ENCODE peak calls at places on chromosomes 11 and 22, in six cellular contexts. E, P, Y, X, S and D are unnamed samples.

GRCh38 chr11:76798202-76798581 is 15.0 kb downstream of the TSKU start:
- DNase-seq in Y (no peak), E (no peak), X (no peak), S (no peak), P (no peak), D (no peak)

GRCh38 chr11:65419773-65420481 is 2.7 kb upstream of the NEAT1 start:
- DNase-seq in Y (peak; percentile 51), X (peak; percentile 94), S (no peak), E (peak; percentile 88), P (peak; percentile 95), D (peak; percentile 85)

GRCh38 chr11:68960299-68961071 is 20.3 kb downstream of the MRGPRD start:
- DNase-seq in E (no peak), X (no peak), Y (no peak), P (peak; percentile 30), S (no peak), D (no peak)

GRCh38 chr22:44025171-44026065 is 1.3 kb downstream of the PARVB start:
- DNase-seq in E (peak; percentile 44), X (no peak), P (peak; percentile 62), Y (no peak), S (peak; percentile 74), D (peak; percentile 73)

GRCh38 chr11:12087075-12087775 is 23.2 kb upstream of the MICAL2 start:
- DNase-seq in P (peak; percentile 68), S (no peak), Y (peak; percentile 25), E (no peak), X (no peak), D (no peak)

GRCh38 chr22:46006379-46007002 is 29.5 kb upstream of the WNT7B start:
- DNase-seq in X (peak; percentile 93), E (peak; percentile 97), Y (peak; percentile 92), P (peak; percentile 95), S (peak; percentile 98), D (peak; percentile 92)

GRCh38 chr22:27340047-27340446 is 461.5 kb downstream of the MN1 start:
- DNase-seq in X (no peak), S (no peak), Y (no peak), P (no peak), E (no peak), D (no peak)

GRCh38 chr11:72079776-72080325 is 491 bp downstream of the NUMA1 start:
- DNase-seq in X (no peak), Y (no peak), S (no peak), P (no peak), E (no peak), D (no peak)

GRCh38 chr22:49208768-49209252 is 618.9 kb downstream of the BRD1 start:
- DNase-seq in E (no peak), P (no peak), Y (no peak), S (no peak), X (peak; percentile 31), D (peak; percentile 31)

GRCh38 chr22:39028281-39028680 is 7.4 kb downstream of the APOBEC3D start:
- DNase-seq in X (no peak), E (no peak), P (no peak), Y (no peak), S (no peak), D (no peak)

GRCh38 chr11:128772814-128773213 is 78.9 kb downstream of the FLI1 start:
- DNase-seq in P (peak; percentile 82), X (no peak), Y (peak; percentile 43), E (peak; percentile 42), S (no peak), D (peak; percentile 57)

GRCh38 chr11:132300283-132300682 is 929.9 kb downstream of the NTM start:
- DNase-seq in X (no peak), E (no peak), Y (no peak), S (no peak), P (no peak), D (no peak)

GRCh38 chr11:71096751-71097388 is 155.5 kb downstream of the SHANK2 start:
- DNase-seq in Y (no peak), P (no peak), E (no peak), X (no peak), S (no peak), D (no peak)

GRCh38 chr11:20038969-20039368 is 121.3 kb downstream of the DBX1 start:
- DNase-seq in P (no peak), S (no peak), Y (no peak), E (no peak), X (no peak), D (no peak)

GRCh38 chr11:116179346-116179850 is 593.4 kb downstream of the BUD13 start:
- DNase-seq in X (no peak), Y (no peak), P (no peak), S (no peak), E (no peak), D (no peak)

GRCh38 chr11:125448136-125448535 is 47.9 kb downstream of the FEZ1 start:
- DNase-seq in P (no peak), E (no peak), S (no peak), Y (no peak), X (no peak), D (no peak)

GRCh38 chr11:70397336-70397982 is 870 bp upstream of the CTTN start:
- DNase-seq in S (no peak), P (no peak), Y (no peak), E (no peak), X (no peak), D (no peak)

GRCh38 chr11:5624489-5625278 is at the start of gene TRIM34:
- DNase-seq in P (no peak), X (no peak), S (peak; percentile 84), E (no peak), Y (peak; percentile 45), D (peak; percentile 67)

GRCh38 chr11:117354550-117354949 is 26.9 kb downstream of the CEP164 start:
- DNase-seq in P (no peak), Y (no peak), X (no peak), S (no peak), E (no peak), D (no peak)

GRCh38 chr11:36564376-36565032 is 3.3 kb upstream of the RAG1 start:
- DNase-seq in Y (peak; percentile 28), S (peak; percentile 7), X (no peak), P (no peak), E (no peak), D (no peak)

GRCh38 chr11:7667460-7667859 is 5.8 kb downstream of the CYB5R2 start:
- DNase-seq in X (no peak), S (no peak), P (no peak), Y (no peak), E (no peak), D (no peak)

GRCh38 chr11:81915045-81915444 is 818.6 kb downstream of the FAM181B start:
- DNase-seq in X (no peak), P (no peak), S (no peak), Y (no peak), E (no peak), D (no peak)

GRCh38 chr11:41309111-41309522 is 150.3 kb downstream of the LRRC4C start:
- DNase-seq in X (no peak), P (no peak), S (no peak), E (no peak), Y (no peak), D (no peak)

GRCh38 chr11:87463486-87464102 is 425.9 kb downstream of the TMEM135 start:
- DNase-seq in S (no peak), P (no peak), X (no peak), E (no peak), Y (no peak), D (no peak)

GRCh38 chr11:911890-912219 is 1.2 kb upstream of the CHID1 start:
- DNase-seq in Y (no peak), X (no peak), E (no peak), P (no peak), S (no peak), D (no peak)

GRCh38 chr11:117876049-117876340 is 463 bp downstream of the FXYD6 start:
- DNase-seq in Y (no peak), E (no peak), S (no peak), X (no peak), P (no peak), D (no peak)

GRCh38 chr11:132943737-132944556 is 588.4 kb downstream of the OPCML start:
- DNase-seq in S (no peak), X (no peak), Y (no peak), P (no peak), E (no peak), D (no peak)

GRCh38 chr11:96015911-96016565 is 92.1 kb upstream of the MTMR2 start:
- DNase-seq in P (no peak), E (no peak), S (no peak), X (no peak), Y (peak; percentile 15), D (no peak)

GRCh38 chr11:46275964-46276641 is 1.4 kb upstream of the CREB3L1 start:
- DNase-seq in Y (no peak), S (no peak), E (no peak), X (no peak), P (peak; percentile 73), D (no peak)

GRCh38 chr11:86103808-86104207 is 34.9 kb upstream of the PICALM start:
- DNase-seq in X (no peak), E (no peak), P (no peak), Y (no peak), S (no peak), D (no peak)

GRCh38 chr11:2186669-2187266 is 15.2 kb upstream of the TH start:
- DNase-seq in X (no peak), E (no peak), Y (peak; percentile 40), S (no peak), P (no peak), D (no peak)

GRCh38 chr11:5596611-5597201 is at the start of gene TRIM6:
- DNase-seq in X (peak; percentile 65), Y (no peak), P (peak; percentile 75), E (peak; percentile 55), S (peak; percentile 12), D (peak; percentile 49)

GRCh38 chr22:36480941-36481392 is 473 bp downstream of the TXN2 start:
- DNase-seq in E (no peak), X (no peak), P (no peak), S (no peak), Y (no peak), D (no peak)

GRCh38 chr11:114821626-114822025 is 143.3 kb downstream of the NXPE2 start:
- DNase-seq in Y (no peak), E (no peak), X (no peak), S (no peak), P (no peak), D (no peak)

GRCh38 chr11:61841636-61842332 is 13.7 kb downstream of the FADS2 start:
- DNase-seq in E (peak; percentile 47), P (no peak), Y (no peak), S (no peak), X (no peak), D (no peak)